ENCODE peak calls at places on chromosomes 11 and 22, in eight cellular contexts. K, Z, J, L, G, P, E and F are unnamed samples.

GRCh38 chr22:36369922-36370781 is 17.6 kb downstream of the MYH9 start:
- DNase-seq in K (peak), Z (no peak), J (no peak), L (no peak), G (peak), P (peak), E (no peak), F (no peak)

GRCh38 chr11:76164861-76165751 is 41.2 kb downstream of the WNT11 start:
- DNase-seq in K (no peak), Z (no peak), J (no peak), L (no peak), G (no peak), P (no peak), E (no peak), F (no peak)

GRCh38 chr11:86440843-86441242 is 66.2 kb downstream of the CCDC81 start:
- DNase-seq in K (no peak), Z (no peak), J (no peak), L (no peak), G (no peak), P (no peak), E (no peak), F (no peak)

GRCh38 chr11:65953471-65953870 is 8.1 kb upstream of the SART1 start:
- DNase-seq in K (no peak), Z (no peak), J (no peak), L (no peak), G (no peak), P (no peak), E (no peak), F (no peak)

GRCh38 chr22:38987171-38987895 is 5.2 kb downstream of the APOBEC3B start:
- DNase-seq in K (no peak), Z (no peak), J (no peak), L (no peak), G (no peak), P (no peak), E (no peak), F (peak)

GRCh38 chr11:9039194-9039593 is 35.4 kb upstream of the NRIP3 start:
- DNase-seq in K (peak), Z (no peak), J (no peak), L (no peak), G (no peak), P (peak), E (no peak), F (no peak)

GRCh38 chr11:26623076-26623666 is 51.1 kb upstream of the MUC15 start:
- DNase-seq in K (peak), Z (no peak), J (no peak), L (no peak), G (no peak), P (peak), E (no peak), F (no peak)

GRCh38 chr22:47043835-47044721 is 281.6 kb downstream of the TBC1D22A start:
- DNase-seq in K (peak), Z (peak), J (peak), L (no peak), G (peak), P (peak), E (no peak), F (no peak)

GRCh38 chr11:111378773-111379499 is at the start of gene POU2AF1:
- DNase-seq in K (peak), Z (no peak), J (no peak), L (peak), G (no peak), P (peak), E (no peak), F (no peak)

GRCh38 chr22:40766956-40767355 is 52.2 kb downstream of the SLC25A17 start:
- DNase-seq in K (no peak), Z (no peak), J (no peak), L (no peak), G (no peak), P (no peak), E (no peak), F (no peak)

GRCh38 chr11:48103621-48104561 is 112.7 kb upstream of the OR4B1 start:
- DNase-seq in K (peak), Z (no peak), J (no peak), L (no peak), G (no peak), P (no peak), E (no peak), F (no peak)

GRCh38 chr11:77081976-77082836 is 15.4 kb downstream of the CAPN5 start:
- DNase-seq in K (no peak), Z (no peak), J (peak), L (peak), G (no peak), P (no peak), E (peak), F (no peak)

GRCh38 chr11:40104941-40105550 is 1354.4 kb downstream of the LRRC4C start:
- DNase-seq in K (no peak), Z (no peak), J (no peak), L (no peak), G (peak), P (no peak), E (no peak), F (no peak)

GRCh38 chr11:121996574-121996973 is 119.4 kb downstream of the BLID start:
- DNase-seq in K (no peak), Z (no peak), J (no peak), L (no peak), G (no peak), P (no peak), E (no peak), F (no peak)

GRCh38 chr11:75233688-75234295 is 6.8 kb upstream of the TPBGL start:
- DNase-seq in K (peak), Z (no peak), J (no peak), L (no peak), G (peak), P (peak), E (no peak), F (no peak)

GRCh38 chr11:69005183-69005630 is 7.8 kb downstream of the MRGPRF start:
- DNase-seq in K (no peak), Z (no peak), J (no peak), L (no peak), G (no peak), P (no peak), E (no peak), F (no peak)

GRCh38 chr11:45664376-45665205 is 831 bp downstream of the CHST1 start:
- DNase-seq in K (no peak), Z (no peak), J (peak), L (no peak), G (peak), P (no peak), E (no peak), F (no peak)

GRCh38 chr11:86062719-86063118 is 6.2 kb downstream of the PICALM start:
- DNase-seq in K (no peak), Z (no peak), J (no peak), L (no peak), G (no peak), P (peak), E (no peak), F (no peak)

GRCh38 chr11:27234043-27234668 is 128.9 kb downstream of the CCDC34 start:
- DNase-seq in K (peak), Z (no peak), J (peak), L (no peak), G (peak), P (peak), E (no peak), F (no peak)

GRCh38 chr22:25475554-25476022 is 88.9 kb upstream of the GRK3 start:
- DNase-seq in K (peak), Z (no peak), J (no peak), L (no peak), G (no peak), P (peak), E (no peak), F (no peak)

GRCh38 chr11:12110714-12111481 is 508 bp downstream of the MICAL2 start:
- DNase-seq in K (peak), Z (no peak), J (peak), L (peak), G (peak), P (peak), E (no peak), F (peak)

GRCh38 chr11:99343117-99343516 is 322.4 kb downstream of the CNTN5 start:
- DNase-seq in K (no peak), Z (no peak), J (no peak), L (no peak), G (no peak), P (no peak), E (no peak), F (no peak)

GRCh38 chr11:65471410-65471762 is 27.5 kb upstream of the MALAT1 start:
- DNase-seq in K (peak), Z (peak), J (no peak), L (no peak), G (peak), P (peak), E (peak), F (peak)

GRCh38 chr22:16973591-16974297 is 34.3 kb downstream of the GAB4 start:
- DNase-seq in K (no peak), Z (no peak), J (no peak), L (no peak), G (no peak), P (no peak), E (no peak), F (no peak)

GRCh38 chr11:60563553-60564235 is 48.5 kb downstream of the MS4A13 start:
- DNase-seq in K (peak), Z (no peak), J (peak), L (no peak), G (no peak), P (no peak), E (no peak), F (no peak)